ENCODE peak calls at places on chromosome 13, in six cellular contexts. N is prostate gland, U is H1, Z is spleen, S is HCT116, T is esophagus muscularis mucosa. K is an unnamed sample.

GRCh38 chr13:84810781-84811180 is 928.5 kb upstream of the SLITRK1 start:
- DNase-seq in N (no peak), U (no peak), Z (no peak), S (no peak), T (no peak), K (no peak)

GRCh38 chr13:99979453-99980200 is 2.0 kb upstream of the ZIC2 start:
- DNase-seq in N (no peak), U (peak), Z (no peak), S (no peak), T (no peak), K (no peak)

GRCh38 chr13:76884167-76884566 is 2.0 kb downstream of the KCTD12 start:
- DNase-seq in N (no peak), U (no peak), Z (peak), S (no peak), T (no peak), K (no peak)

GRCh38 chr13:112750570-112750969 is 60.7 kb downstream of the ATP11A start:
- DNase-seq in N (no peak), U (no peak), Z (peak), S (no peak), T (no peak), K (no peak)

GRCh38 chr13:80742027-80742426 is 401.1 kb upstream of the SPRY2 start:
- DNase-seq in N (no peak), U (no peak), Z (no peak), S (no peak), T (no peak), K (no peak)

GRCh38 chr13:106561551-106562170 is 6.3 kb downstream of the ARGLU1 start:
- DNase-seq in N (no peak), U (no peak), Z (no peak), S (no peak), T (no peak), K (no peak)

GRCh38 chr13:39499580-39499979 is 103.4 kb downstream of the LHFPL6 start:
- DNase-seq in N (no peak), U (no peak), Z (no peak), S (no peak), T (peak), K (no peak)

GRCh38 chr13:33744589-33745369 is 73.2 kb upstream of the RFC3 start:
- DNase-seq in N (peak), U (no peak), Z (no peak), S (no peak), T (no peak), K (no peak)

GRCh38 chr13:112242777-112243176 is 133.4 kb upstream of the SPACA7 start:
- DNase-seq in N (no peak), U (peak), Z (peak), S (no peak), T (peak), K (no peak)

GRCh38 chr13:32838985-32839384 is 177.2 kb upstream of the KL start:
- DNase-seq in N (peak), U (peak), Z (no peak), S (no peak), T (peak), K (no peak)

GRCh38 chr13:27658569-27658968 is 36.9 kb downstream of the POLR1D start:
- DNase-seq in N (no peak), U (no peak), Z (no peak), S (no peak), T (no peak), K (no peak)

GRCh38 chr13:100645382-100645781 is 29.2 kb downstream of the TMTC4 start:
- DNase-seq in N (no peak), U (no peak), Z (no peak), S (no peak), T (no peak), K (no peak)

GRCh38 chr13:107210216-107211010 is 642.5 kb upstream of the ARGLU1 start:
- DNase-seq in N (no peak), U (no peak), Z (no peak), S (no peak), T (no peak), K (no peak)

GRCh38 chr13:34369925-34370324 is 552.0 kb downstream of the RFC3 start:
- DNase-seq in N (no peak), U (no peak), Z (no peak), S (no peak), T (peak), K (no peak)

GRCh38 chr13:27293873-27294515 is 23.4 kb downstream of the RASL11A start:
- DNase-seq in N (no peak), U (no peak), Z (no peak), S (no peak), T (no peak), K (no peak)

GRCh38 chr13:50509167-50509566 is 334.3 kb downstream of the DLEU7 start:
- DNase-seq in N (no peak), U (no peak), Z (no peak), S (no peak), T (no peak), K (no peak)

GRCh38 chr13:51726446-51727185 is 77.3 kb downstream of the DHRS12 start:
- DNase-seq in N (no peak), U (no peak), Z (no peak), S (no peak), T (no peak), K (no peak)

GRCh38 chr13:93174260-93174659 is 52.3 kb upstream of the GPC6 start:
- DNase-seq in N (no peak), U (no peak), Z (no peak), S (no peak), T (no peak), K (no peak)

GRCh38 chr13:76965759-76966421 is 17.6 kb downstream of the ACOD1 start:
- DNase-seq in N (no peak), U (no peak), Z (no peak), S (no peak), T (no peak), K (no peak)

GRCh38 chr13:34207334-34207733 is 389.4 kb downstream of the RFC3 start:
- DNase-seq in N (no peak), U (no peak), Z (no peak), S (no peak), T (no peak), K (no peak)

GRCh38 chr13:106555631-106556328 is 12.2 kb downstream of the ARGLU1 start:
- DNase-seq in N (no peak), U (no peak), Z (no peak), S (no peak), T (no peak), K (no peak)

GRCh38 chr13:109655206-109655600 is 131.2 kb downstream of the IRS2 start:
- DNase-seq in N (no peak), U (no peak), Z (no peak), S (no peak), T (no peak), K (no peak)

GRCh38 chr13:72504026-72504925 is 223.2 kb downstream of the MZT1 start:
- DNase-seq in N (no peak), U (no peak), Z (no peak), S (no peak), T (no peak), K (no peak)

GRCh38 chr13:43411211-43411610 is 375.6 kb downstream of the ENOX1 start:
- DNase-seq in N (no peak), U (no peak), Z (no peak), S (no peak), T (no peak), K (no peak)

GRCh38 chr13:109151696-109152095 is 522.3 kb downstream of the MYO16 start:
- DNase-seq in N (no peak), U (no peak), Z (no peak), S (no peak), T (no peak), K (no peak)

GRCh38 chr13:112115403-112116091 is 48.6 kb downstream of the SOX1 start:
- DNase-seq in N (no peak), U (no peak), Z (peak), S (no peak), T (no peak), K (no peak)

GRCh38 chr13:21243045-21243842 is 66.8 kb downstream of the MRPL57 start:
- DNase-seq in N (peak), U (no peak), Z (no peak), S (no peak), T (peak), K (no peak)

GRCh38 chr13:21670883-21671792 is at the start of gene FGF9:
- DNase-seq in N (peak), U (peak), Z (peak), S (peak), T (no peak), K (no peak)

GRCh38 chr13:109959903-109960302 is 173.5 kb upstream of the IRS2 start:
- DNase-seq in N (no peak), U (no peak), Z (no peak), S (no peak), T (no peak), K (no peak)

GRCh38 chr13:27130223-27131015 is 41.2 kb downstream of the USP12 start:
- DNase-seq in N (no peak), U (no peak), Z (no peak), S (no peak), T (no peak), K (no peak)

GRCh38 chr13:44667950-44668349 is 91.8 kb upstream of the TSC22D1 start:
- DNase-seq in N (no peak), U (no peak), Z (no peak), S (no peak), T (no peak), K (no peak)

GRCh38 chr13:111329641-111330040 is 9.2 kb downstream of the TEX29 start:
- DNase-seq in N (no peak), U (no peak), Z (no peak), S (no peak), T (no peak), K (peak)

GRCh38 chr13:69565334-69565733 is 542.3 kb upstream of the ATXN8OS start:
- DNase-seq in N (no peak), U (no peak), Z (no peak), S (peak), T (no peak), K (no peak)

GRCh38 chr13:95497307-95497943 is 55.1 kb upstream of the CLDN10 start:
- DNase-seq in N (no peak), U (no peak), Z (no peak), S (no peak), T (no peak), K (no peak)

GRCh38 chr13:98500963-98501421 is 75.9 kb downstream of the STK24 start:
- DNase-seq in N (no peak), U (no peak), Z (peak), S (no peak), T (no peak), K (no peak)
- TF ChIP-seq POLR2A in N (no peak), U (no peak), Z (no peak), S (no peak), T (no peak), K (no peak)

DNA sequence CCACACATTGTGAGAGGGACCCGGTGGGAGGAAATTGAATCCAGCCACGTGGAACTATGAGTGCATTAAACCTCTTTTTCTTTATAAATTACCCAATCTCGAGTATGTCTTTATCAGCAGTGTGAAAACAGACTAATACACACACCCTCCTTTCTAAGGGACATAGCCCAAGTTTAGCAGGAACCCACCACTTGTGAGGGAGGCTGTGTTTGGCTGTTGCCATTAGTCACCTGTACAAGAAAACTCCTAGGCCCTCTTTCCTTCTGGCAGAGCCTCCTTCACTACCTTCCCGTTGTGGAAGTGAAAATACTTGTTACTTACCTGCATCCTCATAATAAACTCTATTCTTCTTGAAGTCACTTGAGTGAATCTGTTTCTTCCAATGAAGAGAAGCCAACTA is 76.3 kb upstream of the FARP1 start:
- DNase-seq in N (no peak), U (no peak), Z (no peak), S (no peak), T (no peak), K (no peak)
- TF ChIP-seq POLR2AphosphoS5 in N (no peak), U (no peak), Z (no peak), S (no peak), T (no peak), K (no peak)

GRCh38 chr13:42270857-42271215 is 1.1 kb upstream of the AKAP11 start:
- DNase-seq in N (no peak), U (no peak), Z (no peak), S (no peak), T (no peak), K (no peak)

GRCh38 chr13:42272115-42272756 is at the start of gene AKAP11:
- DNase-seq in N (peak), U (peak), Z (peak), S (no peak), T (peak), K (no peak)

GRCh38 chr13:42272776-42273175 is 824 bp downstream of the AKAP11 start:
- DNase-seq in N (no peak), U (no peak), Z (no peak), S (no peak), T (no peak), K (no peak)

GRCh38 chr13:42270160-42270856 is 1.6 kb upstream of the AKAP11 start:
- DNase-seq in N (no peak), U (no peak), Z (no peak), S (no peak), T (no peak), K (no peak)

GRCh38 chr13:42271337-42272114 is 426 bp upstream of the AKAP11 start:
- DNase-seq in N (peak), U (peak), Z (peak), S (peak), T (peak), K (no peak)
- TF ChIP-seq POLR2A in N (no peak), U (peak), Z (no peak), S (peak), T (no peak), K (no peak)

DNA sequence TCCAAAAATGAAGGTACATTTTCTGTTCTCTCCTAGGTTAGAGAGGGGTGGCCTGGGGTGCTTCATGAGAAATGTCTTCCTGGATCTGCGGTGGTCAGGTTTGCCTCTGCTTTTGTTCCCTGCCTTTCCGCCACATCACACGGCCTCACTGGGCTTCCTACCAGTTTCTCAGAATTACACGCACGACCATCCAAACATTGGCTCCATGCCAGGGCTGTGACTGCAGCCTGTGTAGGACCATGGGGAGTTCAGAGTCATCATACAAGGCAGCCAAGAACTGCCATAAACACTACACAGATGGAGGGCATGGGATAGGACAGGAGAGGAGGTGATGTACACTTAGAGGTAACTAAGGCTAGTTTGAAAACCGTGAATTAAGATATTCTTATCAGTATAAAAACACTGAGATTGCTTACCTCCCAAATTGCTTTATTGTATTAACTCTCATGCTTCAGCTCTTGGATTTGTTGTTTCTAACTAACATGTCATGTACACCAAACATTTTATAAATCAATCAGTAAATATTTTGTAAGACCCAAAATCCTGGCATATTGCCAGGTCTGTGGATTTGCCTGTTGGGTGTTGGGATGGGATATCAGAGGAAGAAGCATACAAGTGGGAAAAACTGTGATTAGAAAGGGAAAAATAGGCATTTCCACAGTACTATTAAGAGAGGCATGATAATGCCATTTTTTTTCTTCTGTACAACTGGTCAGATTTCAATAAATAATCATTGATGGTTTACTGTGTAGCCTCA is 45.2 kb downstream of the CDADC1 start:
- DNase-seq in N (no peak), U (no peak), Z (no peak), S (no peak), T (no peak), K (no peak)
- TF ChIP-seq POLR2AphosphoS5 in N (no peak), U (no peak), Z (peak), S (no peak), T (peak), K (no peak)

DNA sequence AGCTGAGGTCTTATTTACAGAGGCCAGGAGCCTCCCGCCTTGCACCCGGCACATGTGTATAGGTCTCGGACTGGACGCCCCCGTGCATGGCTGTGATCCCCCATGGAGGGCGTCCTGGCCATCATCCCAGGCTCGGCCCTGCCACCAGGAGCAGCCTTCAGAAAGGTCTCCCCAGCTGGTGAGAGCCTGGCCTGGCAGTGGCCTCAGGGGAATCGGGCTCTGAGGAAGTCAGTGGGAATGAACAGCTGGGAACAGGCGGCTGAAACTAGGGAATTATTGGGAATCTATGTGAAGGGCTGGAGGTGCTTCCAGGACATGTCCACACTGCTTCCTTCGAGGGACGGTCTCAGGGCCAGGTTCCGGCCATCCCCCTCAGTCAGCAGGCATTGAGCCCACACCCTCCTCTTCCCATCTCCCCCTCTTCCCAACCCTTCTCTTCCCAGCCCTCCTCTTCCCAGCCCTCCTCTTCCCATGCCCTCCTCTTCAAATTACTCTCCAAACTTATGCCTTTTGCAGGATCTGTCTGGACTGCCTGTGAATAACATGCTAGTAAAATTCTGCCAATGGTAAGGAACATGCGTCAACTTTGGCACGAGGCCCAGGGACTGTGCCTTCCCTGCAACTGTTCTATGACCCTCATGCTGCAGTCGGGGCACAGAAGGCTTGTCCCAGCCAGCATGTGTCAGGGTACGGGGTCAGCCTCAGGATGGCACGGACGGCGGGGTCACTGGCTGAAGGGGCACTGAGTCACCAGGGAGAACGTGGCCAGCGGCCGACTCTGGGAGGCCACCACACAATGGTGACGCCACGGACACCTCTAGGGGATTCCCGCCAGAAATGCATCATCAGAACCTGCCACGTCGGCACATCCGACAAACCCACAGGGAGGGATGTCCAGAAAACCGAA is 24.2 kb upstream of the C13orf46 start:
- DNase-seq in N (no peak), U (no peak), Z (peak), S (no peak), T (no peak), K (no peak)
- TF ChIP-seq POLR2A in N (no peak), U (no peak), Z (no peak), S (no peak), T (no peak), K (no peak)

GRCh38 chr13:79353698-79354097 is 52.4 kb downstream of the RBM26 start:
- DNase-seq in N (no peak), U (no peak), Z (no peak), S (no peak), T (no peak), K (no peak)
- TF ChIP-seq POLR2AphosphoS5 in N (no peak), U (no peak), Z (no peak), S (no peak), T (no peak), K (no peak)

GRCh38 chr13:29522044-29522685 is 73.3 kb downstream of the SLC7A1 start:
- DNase-seq in N (no peak), U (no peak), Z (peak), S (no peak), T (no peak), K (no peak)
- TF ChIP-seq POLR2A in N (no peak), U (no peak), Z (no peak), S (no peak), T (no peak), K (no peak)

GRCh38 chr13:48001127-48001881 is at the start of gene SUCLA2:
- DNase-seq in N (peak), U (peak), Z (peak), S (peak), T (peak), K (peak)
- TF ChIP-seq POLR2AphosphoS5 in N (peak), U (peak), Z (peak), S (peak), T (peak), K (peak)